ENCODE peak calls at places on chromosomes 5 and 9, in ten cellular contexts. F, H, D, A, U, O, M, L, G and Y are unnamed samples.

GRCh38 chr5:41416336-41416735 is 94.1 kb downstream of the PLCXD3 start:
- DNase-seq in F (no peak), H (peak; percentile 97), D (no peak), A (peak; percentile 30), U (no peak), O (no peak), M (no peak), L (peak; percentile 12), G (no peak), Y (no peak)

GRCh38 chr5:107092695-107093094 is 578.0 kb downstream of the EFNA5 start:
- DNase-seq in F (no peak), H (peak; percentile 59), D (no peak), A (no peak), U (no peak), O (no peak), M (no peak), L (peak; percentile 26), G (no peak), Y (no peak)

GRCh38 chr5:114325552-114325951 is 36.3 kb upstream of the KCNN2 start:
- DNase-seq in F (peak; percentile 42), H (no peak), D (no peak), A (no peak), U (no peak), O (no peak), M (no peak), L (peak; percentile 1), G (no peak), Y (no peak)

GRCh38 chr9:137269231-137269772 is 8.2 kb upstream of the TOR4A start:
- DNase-seq in F (peak; percentile 77), H (no peak), D (no peak), A (no peak), U (no peak), O (no peak), M (no peak), L (no peak), G (peak; percentile 62), Y (peak; percentile 82)

GRCh38 chr9:1047605-1048235 is 2.4 kb upstream of the DMRT2 start:
- DNase-seq in F (peak; percentile 21), H (peak; percentile 18), D (no peak), A (peak; percentile 50), U (no peak), O (no peak), M (no peak), L (no peak), G (peak; percentile 62), Y (peak; percentile 3)

GRCh38 chr5:13566903-13567339 is 377.6 kb downstream of the DNAH5 start:
- DNase-seq in F (peak; percentile 0), H (peak; percentile 99), D (peak; percentile 70), A (peak; percentile 85), U (no peak), O (no peak), M (no peak), L (peak; percentile 97), G (no peak), Y (no peak)

GRCh38 chr5:109496112-109496511 is 86.3 kb upstream of the PJA2 start:
- DNase-seq in F (peak; percentile 36), H (no peak), D (no peak), A (peak; percentile 11), U (no peak), O (no peak), M (no peak), L (no peak), G (no peak), Y (no peak)

GRCh38 chr9:133477992-133478850 is 678 bp downstream of the SLC2A6 start:
- DNase-seq in F (no peak), H (peak; percentile 8), D (no peak), A (peak; percentile 59), U (no peak), O (no peak), M (peak; percentile 65), L (peak; percentile 57), G (no peak), Y (peak; percentile 82)

GRCh38 chr5:59813761-59814562 is 79.6 kb downstream of the PDE4D start:
- DNase-seq in F (peak; percentile 80), H (peak; percentile 66), D (peak; percentile 61), A (peak; percentile 68), U (peak; percentile 51), O (no peak), M (peak; percentile 68), L (peak; percentile 56), G (peak; percentile 64), Y (peak; percentile 61)

GRCh38 chr5:9249231-9249630 is 296.6 kb downstream of the SEMA5A start:
- DNase-seq in F (no peak), H (no peak), D (no peak), A (no peak), U (no peak), O (no peak), M (no peak), L (no peak), G (no peak), Y (no peak)

GRCh38 chr9:120856700-120857099 is 14.0 kb upstream of the PSMD5 start:
- DNase-seq in F (no peak), H (no peak), D (no peak), A (no peak), U (no peak), O (no peak), M (no peak), L (no peak), G (no peak), Y (no peak)

GRCh38 chr9:84293001-84293798 is 47.4 kb downstream of the SLC28A3 start:
- DNase-seq in F (no peak), H (no peak), D (no peak), A (no peak), U (no peak), O (no peak), M (no peak), L (no peak), G (peak; percentile 33), Y (no peak)

GRCh38 chr5:77947051-77947428 is 170.9 kb upstream of the TBCA start:
- DNase-seq in F (no peak), H (no peak), D (no peak), A (no peak), U (no peak), O (no peak), M (no peak), L (no peak), G (no peak), Y (no peak)

GRCh38 chr9:38149647-38150046 is 80.6 kb upstream of the SHB start:
- DNase-seq in F (no peak), H (no peak), D (no peak), A (no peak), U (no peak), O (no peak), M (no peak), L (no peak), G (no peak), Y (no peak)

GRCh38 chr9:37455884-37456647 is 9.2 kb downstream of the ZBTB5 start:
- DNase-seq in F (no peak), H (peak; percentile 66), D (no peak), A (no peak), U (no peak), O (no peak), M (no peak), L (peak; percentile 48), G (no peak), Y (no peak)

GRCh38 chr9:93053781-93054331 is 4.6 kb upstream of the SUSD3 start:
- DNase-seq in F (no peak), H (no peak), D (no peak), A (no peak), U (no peak), O (no peak), M (no peak), L (no peak), G (no peak), Y (no peak)

GRCh38 chr9:71767421-71768321 is 642 bp downstream of the CEMIP2 start:
- DNase-seq in F (peak; percentile 29), H (no peak), D (no peak), A (peak; percentile 61), U (no peak), O (no peak), M (peak; percentile 96), L (no peak), G (no peak), Y (no peak)

DNA sequence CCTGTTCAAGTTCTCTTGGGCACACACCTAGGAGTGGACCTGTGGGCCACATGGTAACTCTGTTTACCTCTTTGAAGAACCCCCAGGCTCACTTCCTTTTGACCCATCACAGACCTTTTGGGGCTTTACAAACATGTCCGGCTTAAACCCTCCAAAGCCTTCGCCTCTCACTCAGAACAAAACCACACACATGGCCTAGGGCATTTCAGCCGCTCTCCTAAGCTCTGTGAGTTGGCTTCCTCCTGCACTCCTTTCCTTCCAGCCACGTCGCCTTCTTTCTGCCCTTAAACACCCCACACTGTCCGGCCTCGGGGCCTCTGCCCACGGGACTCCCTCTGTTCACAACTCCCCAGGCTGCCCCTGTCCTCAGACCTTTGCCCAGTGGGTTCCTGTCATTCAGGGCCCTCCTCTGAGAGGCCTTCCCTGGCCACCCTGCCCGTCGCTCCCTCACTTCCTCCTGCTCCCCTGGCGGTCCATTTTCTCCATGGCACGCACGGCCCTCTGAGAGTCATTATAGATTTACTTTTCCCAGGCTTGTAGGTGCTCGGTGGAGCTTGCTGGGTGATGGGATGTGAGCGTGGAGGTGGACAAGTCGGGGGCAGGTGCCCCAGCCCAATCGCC is 1.9 kb downstream of the DOK3 start:
- DNase-seq in F (no peak), H (no peak), D (no peak), A (no peak), U (no peak), O (no peak), M (no peak), L (no peak), G (no peak), Y (peak; percentile 41)
- H3K4me3 ChIP-seq in F (no peak overlapping the region), H (no peak overlapping the region), D (no peak overlapping the region), A (no peak overlapping the region), U (no peak overlapping the region), O (no peak overlapping the region), M (no peak overlapping the region), L (no peak overlapping the region), G (no peak overlapping the region), Y (peak overlapping the region; percentile 77)

GRCh38 chr5:68247627-68248026 is 32.1 kb downstream of the PIK3R1 start:
- DNase-seq in F (no peak), H (no peak), D (no peak), A (no peak), U (no peak), O (no peak), M (no peak), L (no peak), G (no peak), Y (no peak)
- H3K79me2 ChIP-seq in F (peaks cover 23% of the 10 kb centered on the region), H (no peaks in the 10 kb centered on the region), D (no peaks in the 10 kb centered on the region), A (peaks cover 90% of the 10 kb centered on the region), U (no peaks in the 10 kb centered on the region), O (no peaks in the 10 kb centered on the region), M (peaks cover 24% of the 10 kb centered on the region), L (peaks cover 93% of the 10 kb centered on the region), G (peaks cover 4% of the 10 kb centered on the region), Y (peaks cover 35% of the 10 kb centered on the region)

GRCh38 chr9:81776390-81776789 is 87.0 kb upstream of the TLE1 start:
- DNase-seq in F (no peak), H (no peak), D (no peak), A (no peak), U (no peak), O (no peak), M (no peak), L (no peak), G (no peak), Y (no peak)
- H2AFZ ChIP-seq in F (no peak overlapping the region), H (no peak overlapping the region), D (no peak overlapping the region), A (no peak overlapping the region), U (no peak overlapping the region), O (no peak overlapping the region), M (no peak overlapping the region), L (no peak overlapping the region), G (no peak overlapping the region), Y (no peak overlapping the region)

DNA sequence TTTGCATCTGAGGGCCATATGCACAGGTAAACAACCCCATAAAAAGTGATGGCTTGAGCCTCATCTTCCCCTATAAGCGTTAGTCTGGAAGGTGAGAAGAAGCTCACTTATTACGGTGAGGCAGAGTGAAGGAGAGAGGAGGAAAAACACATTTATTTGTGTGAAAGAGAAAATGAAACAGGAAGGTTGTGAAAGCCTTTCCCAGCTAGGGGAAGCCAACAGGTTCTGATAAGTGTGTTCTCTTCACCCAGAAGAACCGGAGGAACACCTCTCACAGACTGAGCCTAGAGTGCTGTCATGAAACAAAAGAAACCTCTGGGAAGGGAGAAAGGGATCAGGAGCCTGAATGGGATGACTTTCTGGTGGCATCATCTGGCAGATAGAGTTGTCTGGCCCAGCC is 192.5 kb downstream of the PTTG1 start:
- DNase-seq in F (no peak), H (no peak), D (no peak), A (no peak), U (no peak), O (no peak), M (no peak), L (no peak), G (no peak), Y (no peak)
- H3K4me3 ChIP-seq in F (no peak overlapping the region), H (no peak overlapping the region), D (no peak overlapping the region), A (no peak overlapping the region), U (no peak overlapping the region), O (no peak overlapping the region), M (no peak overlapping the region), L (no peak overlapping the region), G (no peak overlapping the region), Y (no peak overlapping the region)